ENCODE peak calls at places on chromosomes 3 and 15, in ten cellular contexts. One of them, this sample, is unnamed. For H3K4me1, the result is how much of the 10 kb centered on the place peaks cover.

GRCh38 chr3:195918176-195918575 is 9.8 kb upstream of the TNK2 start:
- DNase-seq in transverse colon: no peak
- DNase-seq in breast epithelium: no peak
- DNase-seq in stomach: no peak
- DNase-seq in esophagus muscularis mucosa: no peak
- DNase-seq in A549: no peak
- DNase-seq in endothelial cell of umbilical vein: no peak
- DNase-seq in HCT116: no peak
- DNase-seq in heart left ventricle: no peak
- DNase-seq in spleen: peak
- DNase-seq in this sample: peak

GRCh38 chr15:68559342-68560310 is 19.2 kb upstream of the CORO2B start:
- DNase-seq in transverse colon: peak
- DNase-seq in breast epithelium: peak
- DNase-seq in stomach: peak
- DNase-seq in esophagus muscularis mucosa: no peak
- DNase-seq in A549: peak
- DNase-seq in endothelial cell of umbilical vein: peak
- DNase-seq in HCT116: peak
- DNase-seq in heart left ventricle: peak
- DNase-seq in spleen: peak
- DNase-seq in this sample: peak

GRCh38 chr3:124761250-124761796 is 31.1 kb downstream of the UMPS start:
- DNase-seq in transverse colon: peak
- DNase-seq in breast epithelium: peak
- DNase-seq in stomach: peak
- DNase-seq in esophagus muscularis mucosa: peak
- DNase-seq in A549: peak
- DNase-seq in endothelial cell of umbilical vein: peak
- DNase-seq in HCT116: peak
- DNase-seq in heart left ventricle: peak
- DNase-seq in spleen: peak
- DNase-seq in this sample: peak

GRCh38 chr15:29789871-29790270 is 32.4 kb downstream of the TJP1 start:
- DNase-seq in transverse colon: no peak
- DNase-seq in breast epithelium: no peak
- DNase-seq in stomach: no peak
- DNase-seq in esophagus muscularis mucosa: no peak
- DNase-seq in A549: no peak
- DNase-seq in endothelial cell of umbilical vein: no peak
- DNase-seq in HCT116: no peak
- DNase-seq in heart left ventricle: no peak
- DNase-seq in spleen: no peak
- DNase-seq in this sample: no peak

GRCh38 chr3:27712136-27713065 is 9.7 kb downstream of the EOMES start:
- DNase-seq in transverse colon: peak
- DNase-seq in breast epithelium: peak
- DNase-seq in stomach: peak
- DNase-seq in esophagus muscularis mucosa: peak
- DNase-seq in A549: peak
- DNase-seq in endothelial cell of umbilical vein: peak
- DNase-seq in HCT116: peak
- DNase-seq in heart left ventricle: peak
- DNase-seq in spleen: peak
- DNase-seq in this sample: peak

GRCh38 chr15:88393719-88394519 is 73.3 kb downstream of the MRPL46 start:
- DNase-seq in transverse colon: no peak
- DNase-seq in breast epithelium: no peak
- DNase-seq in stomach: no peak
- DNase-seq in esophagus muscularis mucosa: no peak
- DNase-seq in A549: no peak
- DNase-seq in endothelial cell of umbilical vein: no peak
- DNase-seq in HCT116: no peak
- DNase-seq in heart left ventricle: no peak
- DNase-seq in spleen: no peak
- DNase-seq in this sample: no peak

GRCh38 chr3:181431743-181432142 is 280.0 kb upstream of the SOX2 start:
- DNase-seq in transverse colon: no peak
- DNase-seq in breast epithelium: no peak
- DNase-seq in stomach: no peak
- DNase-seq in esophagus muscularis mucosa: no peak
- DNase-seq in A549: no peak
- DNase-seq in endothelial cell of umbilical vein: no peak
- DNase-seq in HCT116: no peak
- DNase-seq in heart left ventricle: no peak
- DNase-seq in spleen: no peak
- DNase-seq in this sample: no peak

GRCh38 chr15:29821416-29822099 is 710 bp downstream of the TJP1 start:
- DNase-seq in transverse colon: peak
- DNase-seq in breast epithelium: peak
- DNase-seq in stomach: peak
- DNase-seq in esophagus muscularis mucosa: no peak
- DNase-seq in A549: peak
- DNase-seq in endothelial cell of umbilical vein: peak
- DNase-seq in HCT116: peak
- DNase-seq in heart left ventricle: peak
- DNase-seq in spleen: no peak
- DNase-seq in this sample: no peak

GRCh38 chr15:73927003-73927475 is 777 bp downstream of the LOXL1 start:
- DNase-seq in transverse colon: peak
- DNase-seq in breast epithelium: no peak
- DNase-seq in stomach: peak
- DNase-seq in esophagus muscularis mucosa: no peak
- DNase-seq in A549: no peak
- DNase-seq in endothelial cell of umbilical vein: peak
- DNase-seq in HCT116: peak
- DNase-seq in heart left ventricle: peak
- DNase-seq in spleen: peak
- DNase-seq in this sample: peak

GRCh38 chr15:73926191-73927002 is at the start of gene LOXL1:
- DNase-seq in transverse colon: peak
- DNase-seq in breast epithelium: peak
- DNase-seq in stomach: peak
- DNase-seq in esophagus muscularis mucosa: no peak
- DNase-seq in A549: no peak
- DNase-seq in endothelial cell of umbilical vein: peak
- DNase-seq in HCT116: peak
- DNase-seq in heart left ventricle: peak
- DNase-seq in spleen: peak
- DNase-seq in this sample: no peak

GRCh38 chr15:73927476-73928240 is 1.4 kb downstream of the LOXL1 start:
- DNase-seq in transverse colon: peak
- DNase-seq in breast epithelium: peak
- DNase-seq in stomach: peak
- DNase-seq in esophagus muscularis mucosa: no peak
- DNase-seq in A549: peak
- DNase-seq in endothelial cell of umbilical vein: peak
- DNase-seq in HCT116: peak
- DNase-seq in heart left ventricle: peak
- DNase-seq in spleen: peak
- DNase-seq in this sample: peak

GRCh38 chr15:73928971-73929627 is 2.8 kb downstream of the LOXL1 start:
- DNase-seq in transverse colon: no peak
- DNase-seq in breast epithelium: no peak
- DNase-seq in stomach: no peak
- DNase-seq in esophagus muscularis mucosa: no peak
- DNase-seq in A549: no peak
- DNase-seq in endothelial cell of umbilical vein: no peak
- DNase-seq in HCT116: no peak
- DNase-seq in heart left ventricle: peak
- DNase-seq in spleen: peak
- DNase-seq in this sample: no peak

GRCh38 chr15:73928241-73928579 is 1.9 kb downstream of the LOXL1 start:
- DNase-seq in transverse colon: no peak
- DNase-seq in breast epithelium: no peak
- DNase-seq in stomach: no peak
- DNase-seq in esophagus muscularis mucosa: no peak
- DNase-seq in A549: no peak
- DNase-seq in endothelial cell of umbilical vein: no peak
- DNase-seq in HCT116: no peak
- DNase-seq in heart left ventricle: peak
- DNase-seq in spleen: peak
- DNase-seq in this sample: no peak
- H3K4me1 ChIP-seq in transverse colon: half or more
- H3K4me1 ChIP-seq in breast epithelium: under half
- H3K4me1 ChIP-seq in stomach: half or more
- H3K4me1 ChIP-seq in esophagus muscularis mucosa: half or more
- H3K4me1 ChIP-seq in A549: under half
- H3K4me1 ChIP-seq in endothelial cell of umbilical vein: under half
- H3K4me1 ChIP-seq in HCT116: under half
- H3K4me1 ChIP-seq in heart left ventricle: half or more
- H3K4me1 ChIP-seq in spleen: under half
- H3K4me1 ChIP-seq in this sample: half or more

GRCh38 chr3:123586966-123587365 is 2.1 kb upstream of the HACD2 start:
- DNase-seq in transverse colon: no peak
- DNase-seq in breast epithelium: no peak
- DNase-seq in stomach: no peak
- DNase-seq in esophagus muscularis mucosa: peak
- DNase-seq in A549: no peak
- DNase-seq in endothelial cell of umbilical vein: no peak
- DNase-seq in HCT116: no peak
- DNase-seq in heart left ventricle: no peak
- DNase-seq in spleen: no peak
- DNase-seq in this sample: no peak

GRCh38 chr3:123586131-123586530 is 1.3 kb upstream of the HACD2 start:
- DNase-seq in transverse colon: peak
- DNase-seq in breast epithelium: no peak
- DNase-seq in stomach: peak
- DNase-seq in esophagus muscularis mucosa: peak
- DNase-seq in A549: peak
- DNase-seq in endothelial cell of umbilical vein: peak
- DNase-seq in HCT116: peak
- DNase-seq in heart left ventricle: no peak
- DNase-seq in spleen: peak
- DNase-seq in this sample: peak

GRCh38 chr3:123583563-123583962 is 1.3 kb downstream of the HACD2 start:
- DNase-seq in transverse colon: no peak
- DNase-seq in breast epithelium: no peak
- DNase-seq in stomach: no peak
- DNase-seq in esophagus muscularis mucosa: no peak
- DNase-seq in A549: no peak
- DNase-seq in endothelial cell of umbilical vein: no peak
- DNase-seq in HCT116: no peak
- DNase-seq in heart left ventricle: no peak
- DNase-seq in spleen: no peak
- DNase-seq in this sample: no peak

GRCh38 chr3:123584284-123584987 is 417 bp downstream of the HACD2 start:
- DNase-seq in transverse colon: peak
- DNase-seq in breast epithelium: peak
- DNase-seq in stomach: peak
- DNase-seq in esophagus muscularis mucosa: peak
- DNase-seq in A549: peak
- DNase-seq in endothelial cell of umbilical vein: no peak
- DNase-seq in HCT116: no peak
- DNase-seq in heart left ventricle: no peak
- DNase-seq in spleen: no peak
- DNase-seq in this sample: peak

DNA sequence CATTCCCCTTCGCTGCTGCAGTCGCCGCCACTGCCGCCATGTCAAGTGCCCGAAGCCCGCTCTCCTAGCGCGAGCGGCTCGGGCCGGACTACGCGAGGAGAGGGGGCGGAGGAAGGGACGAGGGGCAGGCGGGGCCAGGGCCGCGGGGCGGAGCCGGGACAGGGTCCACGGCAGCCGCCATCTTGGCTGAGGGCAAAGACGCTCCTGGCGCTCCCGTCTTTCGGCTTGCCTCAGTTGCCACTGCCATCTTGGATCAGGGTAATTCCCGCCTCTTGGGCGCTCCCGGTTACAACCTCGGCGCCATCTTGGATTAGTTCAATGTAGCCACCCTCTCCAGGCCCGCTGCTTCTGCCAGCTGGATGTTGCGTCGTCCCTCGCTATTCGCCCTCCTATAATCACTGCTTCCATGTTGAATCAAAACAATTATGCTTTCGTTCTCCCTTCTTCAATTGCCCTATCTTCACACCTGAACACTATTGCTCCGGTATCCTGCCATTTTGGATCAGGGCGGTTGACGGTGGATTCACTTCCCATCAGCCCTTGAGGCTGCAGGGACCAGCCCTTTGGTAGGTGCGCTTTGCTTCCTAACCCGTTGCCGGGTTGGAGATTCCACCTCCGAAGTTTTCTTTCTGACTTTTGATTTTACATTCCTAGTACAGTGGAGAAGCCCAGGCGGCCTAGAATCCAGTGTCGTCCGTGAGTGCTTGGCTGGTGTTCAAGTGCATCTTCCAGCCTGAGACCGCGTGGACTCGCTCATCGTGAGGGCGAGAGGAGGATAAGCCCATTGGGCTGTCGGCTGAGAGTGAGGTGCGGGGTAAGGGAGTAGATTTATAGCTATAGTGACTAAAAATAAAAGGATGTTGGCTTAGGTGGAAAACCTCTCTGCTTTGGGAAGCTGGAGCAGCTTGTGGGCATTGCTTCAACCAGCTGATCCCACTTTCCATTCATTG is at the start of gene HACD2:
- DNase-seq in transverse colon: peak
- DNase-seq in breast epithelium: peak
- DNase-seq in stomach: peak
- DNase-seq in esophagus muscularis mucosa: peak
- DNase-seq in A549: peak
- DNase-seq in endothelial cell of umbilical vein: peak
- DNase-seq in HCT116: peak
- DNase-seq in heart left ventricle: peak
- DNase-seq in spleen: peak
- DNase-seq in this sample: peak
- TF ChIP-seq POLR2A in transverse colon: peak
- TF ChIP-seq POLR2A in breast epithelium: peak
- TF ChIP-seq POLR2A in stomach: peak
- TF ChIP-seq POLR2A in esophagus muscularis mucosa: peak
- TF ChIP-seq POLR2A in A549: peak
- TF ChIP-seq POLR2A in endothelial cell of umbilical vein: peak
- TF ChIP-seq POLR2A in HCT116: peak
- TF ChIP-seq POLR2A in heart left ventricle: peak
- TF ChIP-seq POLR2A in spleen: no peak
- TF ChIP-seq POLR2A in this sample: peak

GRCh38 chr3:12707425-12707824 is 43.5 kb upstream of the RAF1 start:
- DNase-seq in transverse colon: no peak
- DNase-seq in breast epithelium: no peak
- DNase-seq in stomach: no peak
- DNase-seq in esophagus muscularis mucosa: no peak
- DNase-seq in A549: no peak
- DNase-seq in endothelial cell of umbilical vein: no peak
- DNase-seq in HCT116: no peak
- DNase-seq in heart left ventricle: no peak
- DNase-seq in spleen: no peak
- DNase-seq in this sample: no peak

GRCh38 chr3:12709334-12709733 is 45.4 kb upstream of the RAF1 start:
- DNase-seq in transverse colon: no peak
- DNase-seq in breast epithelium: no peak
- DNase-seq in stomach: no peak
- DNase-seq in esophagus muscularis mucosa: no peak
- DNase-seq in A549: no peak
- DNase-seq in endothelial cell of umbilical vein: no peak
- DNase-seq in HCT116: no peak
- DNase-seq in heart left ventricle: no peak
- DNase-seq in spleen: no peak
- DNase-seq in this sample: no peak

GRCh38 chr3:12710062-12710461 is 46.1 kb upstream of the RAF1 start:
- DNase-seq in transverse colon: no peak
- DNase-seq in breast epithelium: no peak
- DNase-seq in stomach: no peak
- DNase-seq in esophagus muscularis mucosa: no peak
- DNase-seq in A549: no peak
- DNase-seq in endothelial cell of umbilical vein: no peak
- DNase-seq in HCT116: no peak
- DNase-seq in heart left ventricle: no peak
- DNase-seq in spleen: no peak
- DNase-seq in this sample: no peak

GRCh38 chr3:12706504-12707253 is 42.8 kb upstream of the RAF1 start:
- DNase-seq in transverse colon: peak
- DNase-seq in breast epithelium: no peak
- DNase-seq in stomach: peak
- DNase-seq in esophagus muscularis mucosa: no peak
- DNase-seq in A549: peak
- DNase-seq in endothelial cell of umbilical vein: peak
- DNase-seq in HCT116: peak
- DNase-seq in heart left ventricle: peak
- DNase-seq in spleen: no peak
- DNase-seq in this sample: peak

DNA sequence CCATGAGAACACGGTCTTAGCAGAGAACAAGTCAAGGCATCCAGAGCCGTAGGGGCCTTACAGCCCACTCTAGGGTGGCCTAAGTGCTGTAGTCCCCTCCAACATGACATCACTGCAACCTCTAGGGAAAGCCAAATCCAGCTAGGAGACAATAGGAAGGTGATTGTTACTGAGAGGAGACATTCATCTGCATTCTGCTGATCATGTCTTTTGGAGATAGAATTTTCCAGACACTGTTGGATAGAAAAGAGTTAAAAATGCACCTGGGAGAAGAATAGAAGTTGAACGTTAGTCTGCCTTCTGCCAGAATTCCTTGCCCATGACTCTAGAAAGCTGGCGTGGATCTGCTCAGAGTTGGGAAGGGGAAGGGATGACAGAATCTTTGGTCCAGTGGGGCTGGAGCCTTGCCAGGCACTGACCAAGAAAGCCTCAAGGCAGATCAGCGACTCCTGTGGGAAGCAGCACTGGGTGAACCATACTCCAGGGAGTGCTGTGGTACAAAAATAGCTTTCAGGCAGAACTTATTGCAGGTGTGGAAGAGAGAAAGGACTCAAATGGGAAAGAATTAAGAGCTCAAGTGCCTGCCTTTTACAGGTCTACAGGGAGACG is 44.8 kb upstream of the RAF1 start:
- DNase-seq in transverse colon: no peak
- DNase-seq in breast epithelium: no peak
- DNase-seq in stomach: peak
- DNase-seq in esophagus muscularis mucosa: no peak
- DNase-seq in A549: no peak
- DNase-seq in endothelial cell of umbilical vein: no peak
- DNase-seq in HCT116: no peak
- DNase-seq in heart left ventricle: peak
- DNase-seq in spleen: no peak
- DNase-seq in this sample: no peak
- TF ChIP-seq CTCF in transverse colon: no peak
- TF ChIP-seq CTCF in breast epithelium: no peak
- TF ChIP-seq CTCF in stomach: no peak
- TF ChIP-seq CTCF in esophagus muscularis mucosa: no peak
- TF ChIP-seq CTCF in A549: no peak
- TF ChIP-seq CTCF in endothelial cell of umbilical vein: no peak
- TF ChIP-seq CTCF in HCT116: peak
- TF ChIP-seq CTCF in heart left ventricle: peak
- TF ChIP-seq CTCF in spleen: no peak
- TF ChIP-seq CTCF in this sample: no peak

DNA sequence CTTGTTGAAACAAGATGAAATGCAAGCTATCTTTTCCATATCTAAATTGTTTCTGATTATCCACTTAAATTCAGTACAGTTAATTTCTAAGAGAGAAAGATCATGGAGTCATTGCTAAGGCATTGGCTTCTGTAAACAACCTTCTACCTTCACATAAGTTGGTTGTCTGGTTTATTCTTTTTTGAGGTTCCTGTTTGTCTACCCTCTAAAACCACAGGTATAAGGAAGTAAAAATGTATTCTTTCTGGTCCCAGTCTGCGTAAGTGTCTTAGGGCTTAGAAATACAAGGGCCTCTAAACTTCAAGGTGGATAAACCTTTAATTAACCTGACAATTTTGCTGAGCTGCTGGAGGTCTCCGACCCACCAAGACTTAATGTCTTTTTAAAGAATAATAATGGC is 3.6 kb upstream of the ATOSA start:
- DNase-seq in transverse colon: no peak
- DNase-seq in breast epithelium: no peak
- DNase-seq in stomach: no peak
- DNase-seq in esophagus muscularis mucosa: no peak
- DNase-seq in A549: no peak
- DNase-seq in endothelial cell of umbilical vein: no peak
- DNase-seq in HCT116: no peak
- DNase-seq in heart left ventricle: no peak
- DNase-seq in spleen: no peak
- DNase-seq in this sample: no peak
- H3K4me1 ChIP-seq in transverse colon: under half
- H3K4me1 ChIP-seq in breast epithelium: under half
- H3K4me1 ChIP-seq in stomach: under half
- H3K4me1 ChIP-seq in esophagus muscularis mucosa: under half
- H3K4me1 ChIP-seq in A549: under half
- H3K4me1 ChIP-seq in endothelial cell of umbilical vein: under half
- H3K4me1 ChIP-seq in HCT116: under half
- H3K4me1 ChIP-seq in heart left ventricle: under half
- H3K4me1 ChIP-seq in spleen: under half
- H3K4me1 ChIP-seq in this sample: under half